ENCODE peak calls at places on chromosomes 4 and X, in ten cellular contexts. D is PC-3, T is astrocyte, E is neural progenitor cell, A is HepG2, L is K562, H is mammary epithelial cell, M is fibroblast of lung, Q is GM23338, N is MM.1S. I is an unnamed sample. For H4K20me1, the result is how much of the 10 kb centered on the place peaks cover.

GRCh38 chr4:81021995-81022394 is 8.5 kb upstream of the BMP3 start:
- DNase-seq in H (no peak), L (no peak), Q (no peak), E (no peak), T (no peak), D (no peak), A (no peak), M (no peak), N (no peak), I (no peak)

GRCh38 chr4:145132521-145133098 is 34.5 kb downstream of the ABCE1 start:
- DNase-seq in L (peak), E (no peak), Q (no peak), D (no peak), H (no peak), A (no peak), T (peak), N (no peak), M (peak), I (no peak)

GRCh38 chrX:34426334-34426733 is 230.8 kb downstream of the TMEM47 start:
- DNase-seq in L (no peak), E (peak), N (no peak), A (no peak), T (no peak), M (no peak), D (peak), Q (peak), H (no peak), I (no peak)

GRCh38 chr4:166174717-166175510 is 301.9 kb downstream of the TLL1 start:
- DNase-seq in L (no peak), A (no peak), E (no peak), D (peak), T (peak), M (peak), H (peak), N (no peak), Q (no peak), I (no peak)

GRCh38 chrX:7088968-7089615 is 58.4 kb upstream of the STS start:
- DNase-seq in T (no peak), N (peak), D (peak), H (no peak), M (no peak), Q (peak), E (peak), A (no peak), L (peak), I (peak)

GRCh38 chr4:63937961-63938360 is 471.3 kb downstream of the TECRL start:
- DNase-seq in H (no peak), L (no peak), M (no peak), Q (no peak), N (no peak), A (no peak), D (peak), T (no peak), E (no peak), I (no peak)

GRCh38 chrX:34300871-34301270 is 168.8 kb upstream of the FAM47A start:
- DNase-seq in H (peak), M (peak), E (peak), L (peak), D (peak), A (peak), Q (peak), N (peak), T (peak), I (peak)

GRCh38 chr4:3700736-3701135 is 65.4 kb upstream of the ADRA2C start:
- DNase-seq in T (no peak), L (no peak), E (no peak), D (no peak), H (no peak), Q (no peak), A (no peak), M (no peak), N (no peak), I (no peak)

GRCh38 chrX:39859991-39860861 is 237.5 kb downstream of the BCOR start:
- DNase-seq in E (peak), A (no peak), M (peak), H (peak), L (peak), D (peak), Q (peak), T (peak), N (peak), I (peak)

GRCh38 chr4:93203708-93204107 is 624.8 kb upstream of the ATOH1 start:
- DNase-seq in L (no peak), D (no peak), N (no peak), M (peak), E (peak), T (no peak), A (peak), Q (peak), H (peak), I (no peak)

GRCh38 chr4:184782731-184783472 is 42.9 kb downstream of the ACSL1 start:
- DNase-seq in L (no peak), M (no peak), A (no peak), N (no peak), Q (peak), D (no peak), E (no peak), T (no peak), H (no peak), I (no peak)

GRCh38 chr4:104064650-104065577 is 345.1 kb upstream of the TACR3 start:
- DNase-seq in L (peak), D (peak), A (peak), N (peak), H (peak), T (peak), E (peak), Q (peak), M (peak), I (peak)

GRCh38 chr4:8846864-8847263 is 24.8 kb downstream of the HMX1 start:
- DNase-seq in D (no peak), T (no peak), E (no peak), M (no peak), H (no peak), Q (no peak), N (no peak), A (no peak), L (no peak), I (no peak)

GRCh38 chrX:131729295-131729694 is 185.4 kb downstream of the OR13H1 start:
- DNase-seq in N (peak), M (peak), T (peak), H (peak), Q (no peak), A (no peak), D (no peak), E (no peak), L (no peak), I (no peak)

GRCh38 chr4:123452585-123452984 is 56.0 kb downstream of the SPRY1 start:
- DNase-seq in L (no peak), H (peak), D (peak), A (peak), T (peak), Q (no peak), N (no peak), M (peak), E (no peak), I (no peak)

GRCh38 chr4:184331155-184331995 is 113.7 kb upstream of the ENPP6 start:
- DNase-seq in M (no peak), D (peak), A (no peak), H (peak), E (no peak), N (peak), Q (no peak), L (no peak), T (no peak), I (no peak)

GRCh38 chr4:31183256-31183655 is 463.1 kb downstream of the PCDH7 start:
- DNase-seq in T (no peak), M (no peak), A (no peak), Q (no peak), L (no peak), N (no peak), H (no peak), E (no peak), D (no peak), I (no peak)

GRCh38 chr4:75869100-75869499 is 33.2 kb downstream of the PPEF2 start:
- DNase-seq in N (no peak), D (no peak), L (no peak), E (no peak), T (no peak), H (no peak), Q (no peak), A (no peak), M (no peak), I (no peak)

GRCh38 chrX:71652405-71652804 is 14.9 kb upstream of the LOC101059915 start:
- DNase-seq in E (peak), L (peak), N (peak), Q (peak), M (peak), D (peak), A (peak), H (peak), T (peak), I (peak)

GRCh38 chr4:106080376-106080775 is 185.1 kb downstream of the NPNT start:
- DNase-seq in H (no peak), D (peak), M (no peak), Q (no peak), T (no peak), L (no peak), E (no peak), A (no peak), N (no peak), I (no peak)

GRCh38 chr4:3252831-3253641 is 4.1 kb downstream of the MSANTD1 start:
- DNase-seq in D (no peak), N (no peak), L (no peak), Q (no peak), H (no peak), M (no peak), T (no peak), E (no peak), A (no peak), I (no peak)

DNA sequence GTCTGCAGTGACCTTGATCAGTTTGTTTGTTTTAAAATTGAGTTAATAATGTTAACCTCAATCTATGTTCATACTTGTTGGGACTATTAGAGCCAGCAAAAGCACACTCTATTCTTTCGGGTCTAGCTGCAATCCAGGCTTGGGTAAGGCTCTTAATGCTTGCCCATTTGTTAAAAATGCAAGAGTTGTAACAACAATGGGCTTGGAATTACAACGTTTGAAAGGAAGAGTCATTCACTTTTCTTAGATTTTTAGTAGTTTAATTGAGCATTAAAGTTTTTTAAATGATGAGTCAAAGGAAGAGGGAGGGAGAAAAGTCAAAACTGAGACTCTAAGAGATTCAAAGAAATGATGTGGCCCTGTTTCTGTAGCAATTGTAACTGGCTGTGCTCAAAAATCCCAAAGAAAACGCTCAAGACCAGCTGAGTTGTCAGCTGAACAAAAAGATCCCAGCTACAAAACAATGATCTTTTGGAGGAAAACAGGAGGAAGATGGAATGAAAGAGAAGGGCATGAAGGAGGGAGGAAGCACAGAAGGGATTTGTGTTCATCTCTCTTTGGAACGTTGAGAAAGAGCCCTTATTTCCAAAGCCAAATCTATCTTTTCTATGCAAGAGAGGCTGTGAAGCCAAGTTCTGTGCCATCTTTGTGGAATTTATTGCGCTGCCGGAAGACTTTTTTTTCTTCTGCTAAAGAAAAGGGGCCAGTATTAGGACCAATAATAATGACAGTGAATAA is 5.5 kb downstream of the SCD5 start:
- DNase-seq in L (no peak), D (no peak), N (no peak), H (no peak), T (no peak), Q (no peak), A (no peak), M (no peak), E (no peak), I (no peak)
- TF ChIP-seq EZH2 in L (no peak), D (no peak), N (no peak), H (no peak), T (no peak), Q (no peak), A (no peak), M (no peak), E (no peak), I (no peak)

GRCh38 chr4:895596-895995 is 36.5 kb downstream of the GAK start:
- DNase-seq in N (no peak), D (no peak), A (no peak), M (no peak), L (no peak), T (no peak), Q (no peak), H (no peak), E (no peak), I (no peak)

GRCh38 chr4:893995-894705 is 38.0 kb downstream of the GAK start:
- DNase-seq in E (no peak), A (no peak), T (no peak), N (no peak), H (no peak), M (no peak), L (no peak), Q (no peak), D (no peak), I (no peak)

GRCh38 chr4:891747-892146 is 40.4 kb downstream of the GAK start:
- DNase-seq in N (no peak), A (peak), T (no peak), Q (peak), D (no peak), E (peak), L (peak), H (no peak), M (no peak), I (peak)

GRCh38 chr4:892780-893179 is 39.3 kb downstream of the GAK start:
- DNase-seq in A (no peak), Q (no peak), L (no peak), E (no peak), D (no peak), H (no peak), M (no peak), T (no peak), N (no peak), I (no peak)

GRCh38 chr4:893276-893994 is 38.7 kb downstream of the GAK start:
- DNase-seq in E (no peak), L (no peak), N (no peak), A (no peak), T (no peak), H (no peak), D (no peak), M (no peak), Q (no peak), I (no peak)
- H4K20me1 ChIP-seq in E (under half), L (under half), N (under half), A (under half), T (under half), H (under half), D (under half), M (under half), Q (under half), I (under half)

GRCh38 chr4:173521474-173522159 is 8.4 kb downstream of the HAND2 start:
- DNase-seq in M (no peak), Q (peak), H (no peak), D (no peak), E (peak), N (no peak), T (no peak), L (no peak), A (no peak), I (no peak)

GRCh38 chr4:173520921-173521473 is 9.0 kb downstream of the HAND2 start:
- DNase-seq in E (peak), N (no peak), A (no peak), T (no peak), L (no peak), M (no peak), D (no peak), H (no peak), Q (no peak), I (no peak)

GRCh38 chr4:173522874-173523395 is 7.1 kb downstream of the HAND2 start:
- DNase-seq in A (no peak), M (no peak), Q (no peak), L (no peak), T (no peak), D (no peak), E (no peak), N (no peak), H (no peak), I (no peak)

GRCh38 chr4:173524218-173525117 is 5.6 kb downstream of the HAND2 start:
- DNase-seq in A (no peak), M (no peak), Q (peak), T (no peak), H (no peak), E (no peak), D (no peak), L (peak), N (no peak), I (no peak)

GRCh38 chr4:173522160-173522873 is 7.7 kb downstream of the HAND2 start:
- DNase-seq in M (peak), D (no peak), A (no peak), Q (peak), E (peak), T (peak), H (no peak), N (no peak), L (peak), I (no peak)
- TF ChIP-seq EZH2 in M (no peak), D (no peak), A (no peak), Q (peak), E (peak), T (peak), H (peak), N (no peak), L (no peak), I (no peak)

GRCh38 chr4:16227462-16227868 is 1.2 kb upstream of the TAPT1 start:
- DNase-seq in A (peak), L (peak), E (peak), Q (peak), H (peak), D (peak), N (peak), T (peak), M (peak), I (no peak)
- H4K20me1 ChIP-seq in A (under half), L (under half), E (under half), Q (under half), H (under half), D (under half), N (under half), T (under half), M (under half), I (under half)

GRCh38 chr4:110610940-110611785 is 11.7 kb downstream of the PITX2 start:
- DNase-seq in N (no peak), L (no peak), M (no peak), Q (peak), T (no peak), H (no peak), A (no peak), E (no peak), D (no peak), I (no peak)

GRCh38 chr4:110610620-110610939 is 12.3 kb downstream of the PITX2 start:
- DNase-seq in M (no peak), L (no peak), N (no peak), T (no peak), E (no peak), A (no peak), D (no peak), Q (peak), H (no peak), I (no peak)

GRCh38 chr4:110613710-110614109 is 9.2 kb downstream of the PITX2 start:
- DNase-seq in H (no peak), A (no peak), E (no peak), L (no peak), N (no peak), T (no peak), Q (no peak), M (no peak), D (no peak), I (no peak)

GRCh38 chr4:110612631-110613269 is 10.1 kb downstream of the PITX2 start:
- DNase-seq in H (no peak), E (no peak), T (no peak), M (no peak), A (no peak), L (no peak), D (no peak), N (no peak), Q (peak), I (no peak)

DNA sequence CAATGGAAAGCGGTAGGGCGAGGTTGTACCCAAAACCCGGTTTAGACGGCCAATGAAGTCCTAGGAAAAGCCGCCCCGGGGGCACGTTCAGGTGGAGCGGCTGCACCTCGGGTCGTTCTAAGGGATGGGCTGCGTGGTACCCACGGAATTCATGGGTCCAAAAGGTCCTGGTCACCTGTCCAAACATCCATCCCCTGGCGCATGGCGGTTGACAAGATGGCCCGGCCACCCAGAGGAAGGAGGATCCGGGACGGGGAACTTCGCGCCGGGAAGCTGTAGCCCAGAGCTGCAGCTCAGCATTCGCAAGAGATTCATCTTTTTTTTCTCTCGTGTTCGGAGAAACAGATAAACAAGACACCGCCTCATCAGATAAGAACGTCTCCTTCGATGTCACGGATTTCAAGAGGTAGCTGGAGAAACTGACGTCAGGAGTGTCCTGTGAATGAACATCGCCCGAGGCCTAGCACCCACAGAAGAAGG is 10.9 kb downstream of the PITX2 start:
- DNase-seq in H (no peak), T (no peak), Q (peak), D (no peak), L (no peak), M (no peak), N (no peak), A (no peak), E (no peak), I (no peak)
- TF ChIP-seq EZH2 in H (peak), T (peak), Q (peak), D (no peak), L (no peak), M (no peak), N (no peak), A (no peak), E (no peak), I (no peak)

DNA sequence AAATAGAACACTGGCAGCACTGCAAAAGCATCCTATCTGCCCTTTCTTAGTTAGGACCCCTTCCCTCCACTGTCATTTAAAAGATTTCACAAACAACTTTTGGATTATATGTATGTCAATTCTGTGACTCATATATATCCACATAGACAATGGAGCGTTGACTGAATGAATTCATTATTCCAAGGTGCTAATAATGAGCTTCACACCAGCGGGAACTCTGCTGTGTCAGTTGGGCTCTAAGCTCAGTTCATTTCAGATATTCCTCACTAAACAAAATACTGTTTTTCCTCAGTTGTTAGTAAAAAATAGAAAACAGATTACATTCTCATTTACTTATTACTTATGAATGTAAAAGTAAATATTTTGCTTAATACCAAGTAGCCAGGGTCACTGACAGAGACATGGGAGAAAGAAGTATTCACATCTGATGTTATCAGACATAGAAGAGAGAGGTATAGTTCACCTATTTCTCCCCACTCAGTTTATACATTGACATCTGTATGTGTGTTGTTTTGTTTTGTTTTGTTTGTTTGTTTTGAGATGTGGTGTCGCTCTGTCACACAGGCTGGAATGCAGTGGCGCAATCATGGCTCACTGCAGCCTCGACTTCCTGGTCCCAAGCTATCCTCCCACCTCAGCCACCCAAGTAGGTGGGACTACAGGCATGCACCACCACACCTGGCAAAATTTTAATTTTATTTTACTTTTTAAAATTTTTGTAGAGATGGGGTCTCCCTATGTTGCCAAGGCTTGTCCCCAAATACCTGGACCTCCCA is 10.9 kb downstream of the NFKB1 start:
- DNase-seq in A (no peak), L (no peak), N (no peak), H (no peak), Q (no peak), E (no peak), D (no peak), T (no peak), M (no peak), I (no peak)
- H4K20me1 ChIP-seq in A (under half), L (under half), N (under half), H (under half), Q (under half), E (under half), D (under half), T (half or more), M (under half), I (under half)

I was measured in DND-41.